ENCODE peak calls at places on chromosomes 5 and 9, in seven cellular contexts. One of them, this sample, is unnamed.

GRCh38 chr9:99255651-99256050 is 33.6 kb downstream of the SEC61B start:
- DNase-seq in Panc1: no peak
- DNase-seq in H1: no peak
- DNase-seq in stimulated activated CD8-positive, alpha-beta memory T cell treated with anti-CD3 and anti-CD28 coated beads, Interleukin-15, amount 100 ng/mL, for 4 hours: no peak
- DNase-seq in posterior cingulate gyrus: no peak
- DNase-seq in fibroblast of pulmonary artery: no peak
- DNase-seq in AG09309: no peak
- DNase-seq in this sample: no peak

GRCh38 chr5:124628251-124628650 is 118.2 kb downstream of the ZNF608 start:
- DNase-seq in Panc1: no peak
- DNase-seq in H1: no peak
- DNase-seq in stimulated activated CD8-positive, alpha-beta memory T cell treated with anti-CD3 and anti-CD28 coated beads, Interleukin-15, amount 100 ng/mL, for 4 hours: no peak
- DNase-seq in posterior cingulate gyrus: no peak
- DNase-seq in fibroblast of pulmonary artery: no peak
- DNase-seq in AG09309: no peak
- DNase-seq in this sample: no peak

GRCh38 chr5:55856511-55857246 is 5.5 kb downstream of the IL31RA start:
- DNase-seq in Panc1: no peak
- DNase-seq in H1: no peak
- DNase-seq in stimulated activated CD8-positive, alpha-beta memory T cell treated with anti-CD3 and anti-CD28 coated beads, Interleukin-15, amount 100 ng/mL, for 4 hours: no peak
- DNase-seq in posterior cingulate gyrus: no peak
- DNase-seq in fibroblast of pulmonary artery: no peak
- DNase-seq in AG09309: no peak
- DNase-seq in this sample: no peak

GRCh38 chr5:71899865-71900342 is 180.8 kb downstream of the CARTPT start:
- DNase-seq in Panc1: no peak
- DNase-seq in H1: no peak
- DNase-seq in stimulated activated CD8-positive, alpha-beta memory T cell treated with anti-CD3 and anti-CD28 coated beads, Interleukin-15, amount 100 ng/mL, for 4 hours: no peak
- DNase-seq in posterior cingulate gyrus: no peak
- DNase-seq in fibroblast of pulmonary artery: no peak
- DNase-seq in AG09309: peak
- DNase-seq in this sample: no peak

GRCh38 chr5:14365831-14366435 is 215.7 kb upstream of the OTULINL start:
- DNase-seq in Panc1: no peak
- DNase-seq in H1: no peak
- DNase-seq in stimulated activated CD8-positive, alpha-beta memory T cell treated with anti-CD3 and anti-CD28 coated beads, Interleukin-15, amount 100 ng/mL, for 4 hours: no peak
- DNase-seq in posterior cingulate gyrus: no peak
- DNase-seq in fibroblast of pulmonary artery: no peak
- DNase-seq in AG09309: no peak
- DNase-seq in this sample: no peak

GRCh38 chr5:92403308-92403707 is 1020.2 kb upstream of the ARRDC3 start:
- DNase-seq in Panc1: no peak
- DNase-seq in H1: no peak
- DNase-seq in stimulated activated CD8-positive, alpha-beta memory T cell treated with anti-CD3 and anti-CD28 coated beads, Interleukin-15, amount 100 ng/mL, for 4 hours: no peak
- DNase-seq in posterior cingulate gyrus: no peak
- DNase-seq in fibroblast of pulmonary artery: no peak
- DNase-seq in AG09309: no peak
- DNase-seq in this sample: no peak

GRCh38 chr9:78606011-78606410 is 309.1 kb downstream of the PSAT1 start:
- DNase-seq in Panc1: no peak
- DNase-seq in H1: no peak
- DNase-seq in stimulated activated CD8-positive, alpha-beta memory T cell treated with anti-CD3 and anti-CD28 coated beads, Interleukin-15, amount 100 ng/mL, for 4 hours: no peak
- DNase-seq in posterior cingulate gyrus: no peak
- DNase-seq in fibroblast of pulmonary artery: peak
- DNase-seq in AG09309: no peak
- DNase-seq in this sample: no peak

GRCh38 chr9:110797611-110798010 is 129.0 kb downstream of the MUSK start:
- DNase-seq in Panc1: peak
- DNase-seq in H1: no peak
- DNase-seq in stimulated activated CD8-positive, alpha-beta memory T cell treated with anti-CD3 and anti-CD28 coated beads, Interleukin-15, amount 100 ng/mL, for 4 hours: no peak
- DNase-seq in posterior cingulate gyrus: no peak
- DNase-seq in fibroblast of pulmonary artery: peak
- DNase-seq in AG09309: peak
- DNase-seq in this sample: no peak

GRCh38 chr9:73137914-73138313 is 13.8 kb upstream of the ANXA1 start:
- DNase-seq in Panc1: no peak
- DNase-seq in H1: no peak
- DNase-seq in stimulated activated CD8-positive, alpha-beta memory T cell treated with anti-CD3 and anti-CD28 coated beads, Interleukin-15, amount 100 ng/mL, for 4 hours: no peak
- DNase-seq in posterior cingulate gyrus: no peak
- DNase-seq in fibroblast of pulmonary artery: no peak
- DNase-seq in AG09309: no peak
- DNase-seq in this sample: peak

GRCh38 chr9:116544896-116545295 is 142.2 kb upstream of the TRIM32 start:
- DNase-seq in Panc1: no peak
- DNase-seq in H1: no peak
- DNase-seq in stimulated activated CD8-positive, alpha-beta memory T cell treated with anti-CD3 and anti-CD28 coated beads, Interleukin-15, amount 100 ng/mL, for 4 hours: no peak
- DNase-seq in posterior cingulate gyrus: no peak
- DNase-seq in fibroblast of pulmonary artery: no peak
- DNase-seq in AG09309: no peak
- DNase-seq in this sample: no peak

GRCh38 chr9:37034938-37035471 is 937 bp upstream of the PAX5 start:
- DNase-seq in Panc1: no peak
- DNase-seq in H1: peak
- DNase-seq in stimulated activated CD8-positive, alpha-beta memory T cell treated with anti-CD3 and anti-CD28 coated beads, Interleukin-15, amount 100 ng/mL, for 4 hours: no peak
- DNase-seq in posterior cingulate gyrus: no peak
- DNase-seq in fibroblast of pulmonary artery: no peak
- DNase-seq in AG09309: no peak
- DNase-seq in this sample: no peak

GRCh38 chr9:8649807-8650206 is 850.2 kb upstream of the DMAC1 start:
- DNase-seq in Panc1: no peak
- DNase-seq in H1: no peak
- DNase-seq in stimulated activated CD8-positive, alpha-beta memory T cell treated with anti-CD3 and anti-CD28 coated beads, Interleukin-15, amount 100 ng/mL, for 4 hours: no peak
- DNase-seq in posterior cingulate gyrus: peak
- DNase-seq in fibroblast of pulmonary artery: no peak
- DNase-seq in AG09309: no peak
- DNase-seq in this sample: no peak

GRCh38 chr5:149133795-149134777 is 7.2 kb upstream of the ABLIM3 start:
- DNase-seq in Panc1: no peak
- DNase-seq in H1: no peak
- DNase-seq in stimulated activated CD8-positive, alpha-beta memory T cell treated with anti-CD3 and anti-CD28 coated beads, Interleukin-15, amount 100 ng/mL, for 4 hours: no peak
- DNase-seq in posterior cingulate gyrus: no peak
- DNase-seq in fibroblast of pulmonary artery: peak
- DNase-seq in AG09309: peak
- DNase-seq in this sample: peak

GRCh38 chr5:121962347-121962670 is 534 bp downstream of the SRFBP1 start:
- DNase-seq in Panc1: no peak
- DNase-seq in H1: no peak
- DNase-seq in stimulated activated CD8-positive, alpha-beta memory T cell treated with anti-CD3 and anti-CD28 coated beads, Interleukin-15, amount 100 ng/mL, for 4 hours: no peak
- DNase-seq in posterior cingulate gyrus: no peak
- DNase-seq in fibroblast of pulmonary artery: no peak
- DNase-seq in AG09309: no peak
- DNase-seq in this sample: no peak

GRCh38 chr5:130773813-130774212 is 391.2 kb downstream of the HINT1 start:
- DNase-seq in Panc1: no peak
- DNase-seq in H1: no peak
- DNase-seq in stimulated activated CD8-positive, alpha-beta memory T cell treated with anti-CD3 and anti-CD28 coated beads, Interleukin-15, amount 100 ng/mL, for 4 hours: no peak
- DNase-seq in posterior cingulate gyrus: no peak
- DNase-seq in fibroblast of pulmonary artery: no peak
- DNase-seq in AG09309: no peak
- DNase-seq in this sample: peak

GRCh38 chr5:128673970-128674369 is 135.9 kb upstream of the FBN2 start:
- DNase-seq in Panc1: no peak
- DNase-seq in H1: no peak
- DNase-seq in stimulated activated CD8-positive, alpha-beta memory T cell treated with anti-CD3 and anti-CD28 coated beads, Interleukin-15, amount 100 ng/mL, for 4 hours: no peak
- DNase-seq in posterior cingulate gyrus: no peak
- DNase-seq in fibroblast of pulmonary artery: no peak
- DNase-seq in AG09309: no peak
- DNase-seq in this sample: no peak

This sample was measured in MCF 10A.